ENCODE peak calls at places on chromosomes 12 and 14, in seven cellular contexts. One of them, this sample, is unnamed.
A peak's percentile ranks its signal among the peaks of the same experiment; 100 is the strongest.

GRCh38 chr14:36718216-36718615 is 56.6 kb downstream of the PAX9 start:
- DNase-seq in Ammon's horn: no peak
- DNase-seq in NB4: no peak
- DNase-seq in D341Med: no peak
- DNase-seq in heart right ventricle: no peak
- DNase-seq in right atrium auricular region: no peak
- DNase-seq in A673: no peak
- DNase-seq in this sample: no peak

GRCh38 chr12:59040651-59041050 is 120.3 kb upstream of the LRIG3 start:
- DNase-seq in Ammon's horn: no peak
- DNase-seq in NB4: no peak
- DNase-seq in D341Med: no peak
- DNase-seq in heart right ventricle: no peak
- DNase-seq in right atrium auricular region: no peak
- DNase-seq in A673: no peak
- DNase-seq in this sample: no peak

GRCh38 chr14:102594514-102595175 is 2.2 kb downstream of the RCOR1 start:
- DNase-seq in Ammon's horn: peak; percentile 63
- DNase-seq in NB4: peak; percentile 88
- DNase-seq in D341Med: peak; percentile 67
- DNase-seq in heart right ventricle: peak; percentile 29
- DNase-seq in right atrium auricular region: peak; percentile 73
- DNase-seq in A673: peak; percentile 83
- DNase-seq in this sample: peak; percentile 63

GRCh38 chr14:85702937-85703336 is 173.0 kb downstream of the FLRT2 start:
- DNase-seq in Ammon's horn: no peak
- DNase-seq in NB4: no peak
- DNase-seq in D341Med: no peak
- DNase-seq in heart right ventricle: no peak
- DNase-seq in right atrium auricular region: no peak
- DNase-seq in A673: no peak
- DNase-seq in this sample: no peak

GRCh38 chr14:105042813-105043212 is 21.9 kb upstream of the CDCA4 start:
- DNase-seq in Ammon's horn: no peak
- DNase-seq in NB4: no peak
- DNase-seq in D341Med: no peak
- DNase-seq in heart right ventricle: no peak
- DNase-seq in right atrium auricular region: no peak
- DNase-seq in A673: no peak
- DNase-seq in this sample: no peak

GRCh38 chr12:4700621-4701026 is 19.6 kb upstream of the GALNT8 start:
- DNase-seq in Ammon's horn: peak; percentile 66
- DNase-seq in NB4: no peak
- DNase-seq in D341Med: no peak
- DNase-seq in heart right ventricle: peak; percentile 50
- DNase-seq in right atrium auricular region: peak; percentile 85
- DNase-seq in A673: no peak
- DNase-seq in this sample: no peak

GRCh38 chr14:24367506-24368214 is at the start of gene NFATC4:
- DNase-seq in Ammon's horn: peak; percentile 43
- DNase-seq in NB4: peak; percentile 69
- DNase-seq in D341Med: peak; percentile 68
- DNase-seq in heart right ventricle: peak; percentile 72
- DNase-seq in right atrium auricular region: peak; percentile 83
- DNase-seq in A673: peak; percentile 94
- DNase-seq in this sample: peak; percentile 81

GRCh38 chr14:81453166-81453766 is 53.1 kb upstream of the STON2 start:
- DNase-seq in Ammon's horn: peak; percentile 81
- DNase-seq in NB4: peak; percentile 57
- DNase-seq in D341Med: peak; percentile 67
- DNase-seq in heart right ventricle: no peak
- DNase-seq in right atrium auricular region: no peak
- DNase-seq in A673: peak; percentile 66
- DNase-seq in this sample: peak; percentile 48

GRCh38 chr12:12686925-12687324 is 9.1 kb downstream of the GPR19 start:
- DNase-seq in Ammon's horn: no peak
- DNase-seq in NB4: no peak
- DNase-seq in D341Med: no peak
- DNase-seq in heart right ventricle: no peak
- DNase-seq in right atrium auricular region: no peak
- DNase-seq in A673: no peak
- DNase-seq in this sample: no peak

GRCh38 chr12:62711626-62712305 is 223.2 kb downstream of the PPM1H start:
- DNase-seq in Ammon's horn: no peak
- DNase-seq in NB4: no peak
- DNase-seq in D341Med: no peak
- DNase-seq in heart right ventricle: no peak
- DNase-seq in right atrium auricular region: no peak
- DNase-seq in A673: no peak
- DNase-seq in this sample: no peak

GRCh38 chr12:28958553-28959195 is 190.4 kb upstream of the FAR2 start:
- DNase-seq in Ammon's horn: peak; percentile 24
- DNase-seq in NB4: no peak
- DNase-seq in D341Med: no peak
- DNase-seq in heart right ventricle: no peak
- DNase-seq in right atrium auricular region: no peak
- DNase-seq in A673: no peak
- DNase-seq in this sample: no peak

This sample was measured in HCT116.